ENCODE peak calls at places on chromosomes 13 and 19, in five cellular contexts. One of them, this sample, is unnamed.

GRCh38 chr19:35037716-35038622 is 3.6 kb upstream of the HPN start:
- DNase-seq in AG04450: no peak
- DNase-seq in lung: no peak
- DNase-seq in CD4-positive, alpha-beta T cell: no peak
- DNase-seq in right lobe of liver: no peak
- DNase-seq in this sample: no peak

GRCh38 chr13:78540424-78540823 is 62.9 kb downstream of the POU4F1 start:
- DNase-seq in AG04450: no peak
- DNase-seq in lung: no peak
- DNase-seq in CD4-positive, alpha-beta T cell: no peak
- DNase-seq in right lobe of liver: no peak
- DNase-seq in this sample: no peak

GRCh38 chr19:34432797-34433196 is 4.6 kb downstream of the UBA2 start:
- DNase-seq in AG04450: no peak
- DNase-seq in lung: no peak
- DNase-seq in CD4-positive, alpha-beta T cell: no peak
- DNase-seq in right lobe of liver: no peak
- DNase-seq in this sample: no peak

GRCh38 chr13:36998624-36999041 is 507 bp downstream of the ALG5 start:
- DNase-seq in AG04450: no peak
- DNase-seq in lung: peak
- DNase-seq in CD4-positive, alpha-beta T cell: peak
- DNase-seq in right lobe of liver: peak
- DNase-seq in this sample: no peak

GRCh38 chr19:20039203-20039723 is at the start of gene ZNF682:
- DNase-seq in AG04450: peak
- DNase-seq in lung: peak
- DNase-seq in CD4-positive, alpha-beta T cell: peak
- DNase-seq in right lobe of liver: peak
- DNase-seq in this sample: peak

GRCh38 chr19:55209430-55210119 is at the start of gene PTPRH:
- DNase-seq in AG04450: no peak
- DNase-seq in lung: no peak
- DNase-seq in CD4-positive, alpha-beta T cell: no peak
- DNase-seq in right lobe of liver: peak
- DNase-seq in this sample: no peak

GRCh38 chr13:30341815-30342570 is 34.6 kb upstream of the KATNAL1 start:
- DNase-seq in AG04450: peak
- DNase-seq in lung: peak
- DNase-seq in CD4-positive, alpha-beta T cell: no peak
- DNase-seq in right lobe of liver: peak
- DNase-seq in this sample: no peak

GRCh38 chr13:113140677-113141590 is 17.5 kb upstream of the PROZ start:
- DNase-seq in AG04450: no peak
- DNase-seq in lung: no peak
- DNase-seq in CD4-positive, alpha-beta T cell: no peak
- DNase-seq in right lobe of liver: peak
- DNase-seq in this sample: no peak

GRCh38 chr19:48489608-48490216 is 20.5 kb downstream of the CYTH2 start:
- DNase-seq in AG04450: no peak
- DNase-seq in lung: peak
- DNase-seq in CD4-positive, alpha-beta T cell: peak
- DNase-seq in right lobe of liver: peak
- DNase-seq in this sample: peak

GRCh38 chr13:30510811-30511371 is 45.2 kb upstream of the HMGB1 start:
- DNase-seq in AG04450: no peak
- DNase-seq in lung: no peak
- DNase-seq in CD4-positive, alpha-beta T cell: no peak
- DNase-seq in right lobe of liver: no peak
- DNase-seq in this sample: no peak

GRCh38 chr19:50510700-50511068 is 307 bp downstream of the JOSD2 start:
- DNase-seq in AG04450: no peak
- DNase-seq in lung: no peak
- DNase-seq in CD4-positive, alpha-beta T cell: no peak
- DNase-seq in right lobe of liver: no peak
- DNase-seq in this sample: no peak

GRCh38 chr19:46998445-46999142 is 21.0 kb upstream of the NPAS1 start:
- DNase-seq in AG04450: no peak
- DNase-seq in lung: no peak
- DNase-seq in CD4-positive, alpha-beta T cell: no peak
- DNase-seq in right lobe of liver: no peak
- DNase-seq in this sample: no peak

GRCh38 chr19:38656171-38656981 is 8.9 kb downstream of the ACTN4 start:
- DNase-seq in AG04450: no peak
- DNase-seq in lung: no peak
- DNase-seq in CD4-positive, alpha-beta T cell: no peak
- DNase-seq in right lobe of liver: no peak
- DNase-seq in this sample: no peak

GRCh38 chr13:92941167-92941566 is 285.4 kb upstream of the GPC6 start:
- DNase-seq in AG04450: no peak
- DNase-seq in lung: no peak
- DNase-seq in CD4-positive, alpha-beta T cell: no peak
- DNase-seq in right lobe of liver: no peak
- DNase-seq in this sample: no peak

GRCh38 chr13:57624565-57625435 is 6.7 kb upstream of the PCDH17 start:
- DNase-seq in AG04450: no peak
- DNase-seq in lung: peak
- DNase-seq in CD4-positive, alpha-beta T cell: no peak
- DNase-seq in right lobe of liver: no peak
- DNase-seq in this sample: no peak

GRCh38 chr13:111954681-111955411 is 112.1 kb upstream of the SOX1 start:
- DNase-seq in AG04450: no peak
- DNase-seq in lung: no peak
- DNase-seq in CD4-positive, alpha-beta T cell: no peak
- DNase-seq in right lobe of liver: no peak
- DNase-seq in this sample: no peak

GRCh38 chr13:75357576-75358295 is 124.2 kb downstream of the TBC1D4 start:
- DNase-seq in AG04450: no peak
- DNase-seq in lung: no peak
- DNase-seq in CD4-positive, alpha-beta T cell: peak
- DNase-seq in right lobe of liver: peak
- DNase-seq in this sample: no peak

GRCh38 chr19:20078696-20079095 is 896 bp downstream of the ZNF90 start:
- DNase-seq in AG04450: no peak
- DNase-seq in lung: peak
- DNase-seq in CD4-positive, alpha-beta T cell: no peak
- DNase-seq in right lobe of liver: no peak
- DNase-seq in this sample: no peak

GRCh38 chr19:1084024-1084868 is 10.9 kb downstream of the POLR2E start:
- DNase-seq in AG04450: no peak
- DNase-seq in lung: no peak
- DNase-seq in CD4-positive, alpha-beta T cell: no peak
- DNase-seq in right lobe of liver: no peak
- DNase-seq in this sample: no peak

GRCh38 chr13:90416519-90416918 is 931.0 kb upstream of the MIR17HG start:
- DNase-seq in AG04450: no peak
- DNase-seq in lung: no peak
- DNase-seq in CD4-positive, alpha-beta T cell: no peak
- DNase-seq in right lobe of liver: no peak
- DNase-seq in this sample: no peak

GRCh38 chr13:74977498-74977897 is 504.5 kb downstream of the TBC1D4 start:
- DNase-seq in AG04450: no peak
- DNase-seq in lung: no peak
- DNase-seq in CD4-positive, alpha-beta T cell: no peak
- DNase-seq in right lobe of liver: no peak
- DNase-seq in this sample: no peak

GRCh38 chr13:54536112-54536511 is 1507.5 kb downstream of the OLFM4 start:
- DNase-seq in AG04450: no peak
- DNase-seq in lung: no peak
- DNase-seq in CD4-positive, alpha-beta T cell: no peak
- DNase-seq in right lobe of liver: no peak
- DNase-seq in this sample: no peak

GRCh38 chr13:83943530-83944279 is 61.4 kb upstream of the SLITRK1 start:
- DNase-seq in AG04450: no peak
- DNase-seq in lung: no peak
- DNase-seq in CD4-positive, alpha-beta T cell: no peak
- DNase-seq in right lobe of liver: no peak
- DNase-seq in this sample: no peak
- TF ChIP-seq CTCF in AG04450: no peak
- TF ChIP-seq CTCF in lung: no peak
- TF ChIP-seq CTCF in CD4-positive, alpha-beta T cell: no peak
- TF ChIP-seq CTCF in right lobe of liver: no peak
- TF ChIP-seq CTCF in this sample: no peak

GRCh38 chr19:3612901-3613741 is 6.4 kb upstream of the TBXA2R start:
- DNase-seq in AG04450: no peak
- DNase-seq in lung: no peak
- DNase-seq in CD4-positive, alpha-beta T cell: no peak
- DNase-seq in right lobe of liver: peak
- DNase-seq in this sample: no peak

GRCh38 chr19:3614858-3615505 is 8.3 kb upstream of the TBXA2R start:
- DNase-seq in AG04450: no peak
- DNase-seq in lung: no peak
- DNase-seq in CD4-positive, alpha-beta T cell: no peak
- DNase-seq in right lobe of liver: peak
- DNase-seq in this sample: no peak

GRCh38 chr19:3613765-3614661 is 7.3 kb upstream of the TBXA2R start:
- DNase-seq in AG04450: no peak
- DNase-seq in lung: no peak
- DNase-seq in CD4-positive, alpha-beta T cell: no peak
- DNase-seq in right lobe of liver: peak
- DNase-seq in this sample: no peak

GRCh38 chr19:3617463-3617862 is 9.1 kb downstream of the CACTIN start:
- DNase-seq in AG04450: no peak
- DNase-seq in lung: no peak
- DNase-seq in CD4-positive, alpha-beta T cell: no peak
- DNase-seq in right lobe of liver: peak
- DNase-seq in this sample: peak

DNA sequence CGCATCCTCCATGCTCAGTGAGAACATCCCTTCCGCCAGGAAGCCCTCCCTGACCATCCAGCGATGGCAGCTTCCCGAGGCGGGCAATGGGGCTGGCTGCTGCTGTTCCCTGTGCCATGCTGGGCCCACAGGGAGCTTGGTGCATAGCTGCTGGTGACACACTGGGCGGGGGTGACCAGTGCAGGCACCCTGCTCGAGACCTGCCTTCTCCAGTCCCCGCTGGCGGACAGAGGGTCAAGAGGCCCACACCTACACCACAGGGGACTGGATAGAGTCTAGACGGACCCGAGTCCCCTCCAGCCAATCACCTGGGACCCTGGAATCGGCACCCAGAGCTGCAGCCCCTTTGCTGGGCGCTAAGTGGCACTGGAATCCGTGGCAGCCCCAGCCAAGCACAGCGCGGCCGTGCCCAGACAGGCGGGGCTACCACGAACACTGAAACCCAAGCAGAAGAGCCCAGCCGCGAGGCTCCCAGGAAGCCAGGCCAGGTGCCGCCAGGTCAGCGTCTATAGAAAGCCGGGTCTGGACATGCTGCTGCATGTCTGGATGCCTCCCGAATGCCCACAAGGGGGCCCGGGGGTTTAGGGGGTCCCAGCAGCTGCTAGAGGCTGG is 9.0 kb upstream of the TBXA2R start:
- DNase-seq in AG04450: no peak
- DNase-seq in lung: no peak
- DNase-seq in CD4-positive, alpha-beta T cell: no peak
- DNase-seq in right lobe of liver: peak
- DNase-seq in this sample: no peak
- TF ChIP-seq CTCF in AG04450: no peak
- TF ChIP-seq CTCF in lung: no peak
- TF ChIP-seq CTCF in CD4-positive, alpha-beta T cell: no peak
- TF ChIP-seq CTCF in right lobe of liver: no peak
- TF ChIP-seq CTCF in this sample: no peak

GRCh38 chr19:13069415-13070369 is 33.0 kb downstream of the LYL1 start:
- DNase-seq in AG04450: no peak
- DNase-seq in lung: no peak
- DNase-seq in CD4-positive, alpha-beta T cell: no peak
- DNase-seq in right lobe of liver: no peak
- DNase-seq in this sample: no peak
- TF ChIP-seq CTCF in AG04450: no peak
- TF ChIP-seq CTCF in lung: no peak
- TF ChIP-seq CTCF in CD4-positive, alpha-beta T cell: no peak
- TF ChIP-seq CTCF in right lobe of liver: no peak
- TF ChIP-seq CTCF in this sample: no peak

GRCh38 chr13:48728226-48728625 is 74.5 kb downstream of the CYSLTR2 start:
- DNase-seq in AG04450: no peak
- DNase-seq in lung: no peak
- DNase-seq in CD4-positive, alpha-beta T cell: no peak
- DNase-seq in right lobe of liver: no peak
- DNase-seq in this sample: no peak

GRCh38 chr13:48730971-48731658 is 77.4 kb downstream of the CYSLTR2 start:
- DNase-seq in AG04450: no peak
- DNase-seq in lung: no peak
- DNase-seq in CD4-positive, alpha-beta T cell: no peak
- DNase-seq in right lobe of liver: no peak
- DNase-seq in this sample: no peak

GRCh38 chr13:48728876-48729275 is 75.1 kb downstream of the CYSLTR2 start:
- DNase-seq in AG04450: no peak
- DNase-seq in lung: no peak
- DNase-seq in CD4-positive, alpha-beta T cell: no peak
- DNase-seq in right lobe of liver: no peak
- DNase-seq in this sample: no peak

GRCh38 chr13:48733739-48734329 is 80.1 kb downstream of the CYSLTR2 start:
- DNase-seq in AG04450: no peak
- DNase-seq in lung: no peak
- DNase-seq in CD4-positive, alpha-beta T cell: no peak
- DNase-seq in right lobe of liver: no peak
- DNase-seq in this sample: peak

GRCh38 chr13:48731957-48732569 is 78.3 kb downstream of the CYSLTR2 start:
- DNase-seq in AG04450: no peak
- DNase-seq in lung: no peak
- DNase-seq in CD4-positive, alpha-beta T cell: peak
- DNase-seq in right lobe of liver: peak
- DNase-seq in this sample: peak
- TF ChIP-seq CTCF in AG04450: peak
- TF ChIP-seq CTCF in lung: peak
- TF ChIP-seq CTCF in CD4-positive, alpha-beta T cell: peak
- TF ChIP-seq CTCF in right lobe of liver: peak
- TF ChIP-seq CTCF in this sample: peak

GRCh38 chr19:45498411-45499195 is at the start of gene PPM1N:
- DNase-seq in AG04450: no peak
- DNase-seq in lung: no peak
- DNase-seq in CD4-positive, alpha-beta T cell: peak
- DNase-seq in right lobe of liver: peak
- DNase-seq in this sample: no peak
- TF ChIP-seq CTCF in AG04450: no peak
- TF ChIP-seq CTCF in lung: no peak
- TF ChIP-seq CTCF in CD4-positive, alpha-beta T cell: peak
- TF ChIP-seq CTCF in right lobe of liver: no peak
- TF ChIP-seq CTCF in this sample: peak

GRCh38 chr13:33872005-33872351 is 54.0 kb downstream of the RFC3 start:
- DNase-seq in AG04450: no peak
- DNase-seq in lung: no peak
- DNase-seq in CD4-positive, alpha-beta T cell: no peak
- DNase-seq in right lobe of liver: no peak
- DNase-seq in this sample: no peak

GRCh38 chr13:33875658-33876401 is 57.9 kb downstream of the RFC3 start:
- DNase-seq in AG04450: no peak
- DNase-seq in lung: no peak
- DNase-seq in CD4-positive, alpha-beta T cell: no peak
- DNase-seq in right lobe of liver: no peak
- DNase-seq in this sample: no peak

GRCh38 chr13:33873251-33873908 is 55.4 kb downstream of the RFC3 start:
- DNase-seq in AG04450: no peak
- DNase-seq in lung: no peak
- DNase-seq in CD4-positive, alpha-beta T cell: no peak
- DNase-seq in right lobe of liver: no peak
- DNase-seq in this sample: no peak

GRCh38 chr13:33876716-33877394 is 58.9 kb downstream of the RFC3 start:
- DNase-seq in AG04450: no peak
- DNase-seq in lung: no peak
- DNase-seq in CD4-positive, alpha-beta T cell: no peak
- DNase-seq in right lobe of liver: no peak
- DNase-seq in this sample: no peak

GRCh38 chr13:33874871-33875270 is 56.9 kb downstream of the RFC3 start:
- DNase-seq in AG04450: no peak
- DNase-seq in lung: no peak
- DNase-seq in CD4-positive, alpha-beta T cell: no peak
- DNase-seq in right lobe of liver: no peak
- DNase-seq in this sample: no peak
- TF ChIP-seq CTCF in AG04450: peak
- TF ChIP-seq CTCF in lung: no peak
- TF ChIP-seq CTCF in CD4-positive, alpha-beta T cell: no peak
- TF ChIP-seq CTCF in right lobe of liver: no peak
- TF ChIP-seq CTCF in this sample: no peak

This sample was measured in CD14-positive monocyte.